ENCODE peak calls at places on chromosomes 13 and 19, in four cellular contexts. One of them, this sample, is unnamed.

GRCh38 chr19:15418112-15418587 is 638 bp downstream of the AKAP8L start:
- DNase-seq in GM23338: no peak
- DNase-seq in SK-N-SH: peak
- DNase-seq in Peyer's patch: no peak
- DNase-seq in this sample: peak

GRCh38 chr13:25776722-25777121 is 275.1 kb downstream of the SHISA2 start:
- DNase-seq in SK-N-SH: no peak
- DNase-seq in GM23338: no peak
- DNase-seq in Peyer's patch: no peak
- DNase-seq in this sample: no peak

GRCh38 chr13:89163081-89163480 is 1491.9 kb downstream of the SLITRK5 start:
- DNase-seq in Peyer's patch: no peak
- DNase-seq in SK-N-SH: peak
- DNase-seq in GM23338: no peak
- DNase-seq in this sample: no peak

GRCh38 chr13:42794572-42795275 is 13.3 kb downstream of the FAM216B start:
- DNase-seq in GM23338: no peak
- DNase-seq in SK-N-SH: no peak
- DNase-seq in Peyer's patch: no peak
- DNase-seq in this sample: no peak

GRCh38 chr13:23705578-23705977 is 135.4 kb downstream of the TNFRSF19 start:
- DNase-seq in Peyer's patch: no peak
- DNase-seq in GM23338: no peak
- DNase-seq in SK-N-SH: no peak
- DNase-seq in this sample: no peak

GRCh38 chr13:44879452-44880058 is 109.7 kb downstream of the NUFIP1 start:
- DNase-seq in SK-N-SH: peak
- DNase-seq in GM23338: peak
- DNase-seq in Peyer's patch: no peak
- DNase-seq in this sample: peak

GRCh38 chr13:72886272-72887062 is 104.5 kb downstream of the PIBF1 start:
- DNase-seq in Peyer's patch: no peak
- DNase-seq in GM23338: no peak
- DNase-seq in SK-N-SH: no peak
- DNase-seq in this sample: peak

GRCh38 chr19:42131149-42132029 is 857 bp downstream of the POU2F2 start:
- DNase-seq in Peyer's patch: no peak
- DNase-seq in SK-N-SH: no peak
- DNase-seq in GM23338: no peak
- DNase-seq in this sample: peak

GRCh38 chr19:17385878-17386611 is 8.0 kb downstream of the CCDC194 start:
- DNase-seq in GM23338: peak
- DNase-seq in Peyer's patch: peak
- DNase-seq in SK-N-SH: peak
- DNase-seq in this sample: peak

GRCh38 chr13:26476111-26476743 is 81.3 kb upstream of the WASF3 start:
- DNase-seq in Peyer's patch: no peak
- DNase-seq in GM23338: peak
- DNase-seq in SK-N-SH: no peak
- DNase-seq in this sample: no peak

GRCh38 chr19:41328818-41329220 is 18.8 kb downstream of the CCDC97 start:
- DNase-seq in SK-N-SH: no peak
- DNase-seq in Peyer's patch: no peak
- DNase-seq in GM23338: no peak
- DNase-seq in this sample: no peak

GRCh38 chr19:5235458-5236219 is 105.0 kb downstream of the PTPRS start:
- DNase-seq in SK-N-SH: no peak
- DNase-seq in Peyer's patch: no peak
- DNase-seq in GM23338: no peak
- DNase-seq in this sample: no peak

GRCh38 chr19:48741222-48741999 is 1.0 kb upstream of the RASIP1 start:
- DNase-seq in SK-N-SH: peak
- DNase-seq in Peyer's patch: peak
- DNase-seq in GM23338: peak
- DNase-seq in this sample: peak

GRCh38 chr13:112442483-112443090 is 66.4 kb downstream of the SPACA7 start:
- DNase-seq in GM23338: peak
- DNase-seq in Peyer's patch: no peak
- DNase-seq in SK-N-SH: peak
- DNase-seq in this sample: peak

GRCh38 chr19:45514376-45515051 is 7.2 kb downstream of the VASP start:
- DNase-seq in GM23338: no peak
- DNase-seq in SK-N-SH: no peak
- DNase-seq in Peyer's patch: peak
- DNase-seq in this sample: no peak

GRCh38 chr13:28659611-28659970 is 661 bp downstream of the POMP start:
- DNase-seq in SK-N-SH: no peak
- DNase-seq in GM23338: no peak
- DNase-seq in Peyer's patch: no peak
- DNase-seq in this sample: peak

GRCh38 chr13:51451467-51452390 is 1.1 kb downstream of the INTS6 start:
- DNase-seq in SK-N-SH: peak
- DNase-seq in Peyer's patch: peak
- DNase-seq in GM23338: peak
- DNase-seq in this sample: peak

GRCh38 chr13:57825066-57825465 is 193.5 kb downstream of the PCDH17 start:
- DNase-seq in GM23338: no peak
- DNase-seq in Peyer's patch: no peak
- DNase-seq in SK-N-SH: no peak
- DNase-seq in this sample: no peak

GRCh38 chr13:110382229-110382628 is 75.1 kb downstream of the COL4A2 start:
- DNase-seq in SK-N-SH: no peak
- DNase-seq in GM23338: no peak
- DNase-seq in Peyer's patch: no peak
- DNase-seq in this sample: peak

GRCh38 chr19:843836-844299 is 3.1 kb downstream of the PRTN3 start:
- DNase-seq in SK-N-SH: no peak
- DNase-seq in GM23338: no peak
- DNase-seq in Peyer's patch: no peak
- DNase-seq in this sample: no peak

GRCh38 chr13:110217811-110218210 is 89.1 kb downstream of the COL4A1 start:
- DNase-seq in GM23338: no peak
- DNase-seq in SK-N-SH: no peak
- DNase-seq in Peyer's patch: no peak
- DNase-seq in this sample: peak

GRCh38 chr19:2050991-2051770 is at the start of gene MKNK2:
- DNase-seq in SK-N-SH: peak
- DNase-seq in GM23338: peak
- DNase-seq in Peyer's patch: peak
- DNase-seq in this sample: peak

GRCh38 chr13:106561551-106562170 is 6.3 kb downstream of the ARGLU1 start:
- DNase-seq in Peyer's patch: no peak
- DNase-seq in SK-N-SH: no peak
- DNase-seq in GM23338: no peak
- DNase-seq in this sample: no peak

DNA sequence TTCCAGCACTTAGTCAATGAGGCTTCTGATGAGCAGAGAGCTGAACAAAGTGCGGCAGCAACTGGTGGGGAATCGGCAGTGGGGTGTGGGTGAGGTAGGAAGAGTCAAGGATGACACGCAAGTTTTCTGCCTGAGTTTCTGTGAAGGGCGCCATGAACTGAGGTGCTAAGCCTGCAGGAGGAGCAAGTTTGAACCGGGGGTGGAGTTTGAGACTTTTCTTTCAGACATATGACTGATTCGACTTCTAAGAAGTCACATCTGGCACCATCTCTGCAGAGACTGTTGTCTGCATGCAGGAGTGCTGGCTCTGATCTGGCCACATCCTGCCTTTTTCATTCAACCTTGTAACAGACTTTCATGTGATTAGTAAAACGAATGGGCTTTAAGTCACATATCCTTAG is 14.8 kb upstream of the GPI start:
- DNase-seq in Peyer's patch: peak
- DNase-seq in GM23338: no peak
- DNase-seq in SK-N-SH: no peak
- DNase-seq in this sample: no peak
- TF ChIP-seq CTCF in Peyer's patch: no peak
- TF ChIP-seq CTCF in GM23338: no peak
- TF ChIP-seq CTCF in SK-N-SH: no peak
- TF ChIP-seq CTCF in this sample: no peak

GRCh38 chr19:11261902-11262839 is at the start of gene DOCK6:
- DNase-seq in SK-N-SH: peak
- DNase-seq in Peyer's patch: peak
- DNase-seq in GM23338: peak
- DNase-seq in this sample: no peak

GRCh38 chr19:11263726-11264125 is 1.4 kb upstream of the DOCK6 start:
- DNase-seq in SK-N-SH: no peak
- DNase-seq in GM23338: no peak
- DNase-seq in Peyer's patch: no peak
- DNase-seq in this sample: no peak

GRCh38 chr19:11257827-11258380 is 4.4 kb downstream of the DOCK6 start:
- DNase-seq in SK-N-SH: no peak
- DNase-seq in GM23338: no peak
- DNase-seq in Peyer's patch: no peak
- DNase-seq in this sample: peak

GRCh38 chr19:11261431-11261901 is 858 bp downstream of the DOCK6 start:
- DNase-seq in Peyer's patch: no peak
- DNase-seq in GM23338: peak
- DNase-seq in SK-N-SH: peak
- DNase-seq in this sample: no peak

GRCh38 chr19:11260996-11261395 is 1.3 kb downstream of the DOCK6 start:
- DNase-seq in SK-N-SH: no peak
- DNase-seq in Peyer's patch: no peak
- DNase-seq in GM23338: no peak
- DNase-seq in this sample: no peak
- H3K4me3 ChIP-seq in SK-N-SH: no peak
- H3K4me3 ChIP-seq in Peyer's patch: no peak
- H3K4me3 ChIP-seq in GM23338: peak
- H3K4me3 ChIP-seq in this sample: peak

GRCh38 chr13:31913459-31913858 is 118.1 kb upstream of the FRY start:
- DNase-seq in SK-N-SH: no peak
- DNase-seq in Peyer's patch: no peak
- DNase-seq in GM23338: no peak
- DNase-seq in this sample: no peak
- TF ChIP-seq CTCF in SK-N-SH: peak
- TF ChIP-seq CTCF in Peyer's patch: no peak
- TF ChIP-seq CTCF in GM23338: no peak
- TF ChIP-seq CTCF in this sample: no peak

GRCh38 chr19:10102787-10103236 is 334 bp upstream of the ANGPTL6 start:
- DNase-seq in Peyer's patch: peak
- DNase-seq in SK-N-SH: peak
- DNase-seq in GM23338: no peak
- DNase-seq in this sample: no peak
- H3K4me3 ChIP-seq in Peyer's patch: peak
- H3K4me3 ChIP-seq in SK-N-SH: no peak
- H3K4me3 ChIP-seq in GM23338: no peak
- H3K4me3 ChIP-seq in this sample: no peak

DNA sequence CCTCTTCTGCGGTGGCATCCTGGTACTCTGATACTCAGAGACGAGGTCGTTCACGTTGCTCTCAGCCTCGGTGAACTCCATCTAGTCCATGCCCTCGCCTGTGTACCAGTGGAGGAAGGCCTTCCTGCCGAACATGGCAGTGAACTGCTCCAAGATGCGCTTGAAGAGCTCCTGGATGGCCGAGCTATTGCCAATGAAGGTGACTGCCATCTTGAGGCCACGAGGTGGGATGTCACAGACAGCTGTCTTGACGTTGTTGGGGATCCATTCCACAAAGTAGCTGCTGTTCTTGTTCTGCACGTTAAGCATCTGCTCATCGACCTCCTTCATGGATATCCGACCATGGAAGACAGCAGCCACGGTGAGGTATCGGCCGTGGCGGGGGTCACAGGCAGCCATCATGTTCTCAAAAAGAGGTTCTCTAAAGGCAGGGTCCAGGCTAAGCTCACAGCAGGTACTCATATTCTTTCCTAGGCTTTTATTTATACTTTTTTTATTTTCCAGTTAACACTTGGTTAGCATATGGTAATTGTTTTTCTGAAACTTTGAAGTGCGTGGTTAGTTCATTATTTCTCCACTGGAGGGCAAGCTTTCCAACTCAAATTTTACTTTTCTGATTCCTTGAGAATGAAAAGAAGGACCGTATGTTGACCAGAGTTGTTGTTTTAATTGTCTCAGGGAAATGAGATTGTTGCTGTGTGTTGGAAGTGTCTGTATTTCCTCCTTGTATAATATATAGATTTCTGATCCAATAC is 72.4 kb upstream of the RGCC start:
- DNase-seq in Peyer's patch: no peak
- DNase-seq in SK-N-SH: no peak
- DNase-seq in GM23338: peak
- DNase-seq in this sample: no peak
- TF ChIP-seq CTCF in Peyer's patch: no peak
- TF ChIP-seq CTCF in SK-N-SH: peak
- TF ChIP-seq CTCF in GM23338: peak
- TF ChIP-seq CTCF in this sample: peak

DNA sequence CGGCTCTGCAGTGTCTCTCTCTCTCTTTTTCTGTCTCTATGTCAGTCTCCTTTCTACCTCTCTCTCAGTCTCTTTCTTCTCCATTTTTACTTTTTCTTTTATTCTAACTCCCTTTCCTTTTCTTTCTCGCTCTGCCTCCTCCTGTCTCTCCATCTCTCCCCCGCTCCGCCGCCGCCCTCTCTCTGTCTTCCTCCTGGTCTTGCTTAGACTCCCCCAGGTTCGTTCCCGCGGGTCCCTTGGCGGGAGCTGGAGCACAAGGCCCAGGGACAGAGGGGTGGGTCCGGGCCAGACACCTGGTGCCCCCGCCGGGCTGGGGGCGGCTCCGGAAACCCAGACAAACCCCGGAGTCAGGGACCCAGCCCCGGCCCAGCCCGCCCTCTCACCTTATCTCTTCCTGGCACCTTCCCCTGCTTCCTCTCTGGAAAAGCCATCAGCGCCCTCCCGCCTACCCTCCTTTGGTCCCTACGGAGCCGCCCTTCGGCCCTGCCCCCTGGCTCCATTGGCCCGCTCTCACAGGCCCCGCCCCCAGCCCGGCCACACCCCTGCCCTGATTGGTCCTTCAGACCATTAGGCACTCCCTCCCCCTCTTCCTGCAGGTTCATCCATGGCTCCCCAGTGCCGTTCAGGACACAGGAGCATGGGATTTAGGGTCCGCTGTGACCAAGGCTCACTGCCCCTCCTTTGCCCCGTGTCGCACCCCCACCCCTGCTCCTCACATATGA is 15.4 kb upstream of the NOP53 start:
- DNase-seq in SK-N-SH: peak
- DNase-seq in GM23338: peak
- DNase-seq in Peyer's patch: peak
- DNase-seq in this sample: peak
- H3K4me3 ChIP-seq in SK-N-SH: peak
- H3K4me3 ChIP-seq in GM23338: peak
- H3K4me3 ChIP-seq in Peyer's patch: no peak
- H3K4me3 ChIP-seq in this sample: peak